ENCODE peak calls at places on chromosomes 5 and 9, in six cellular contexts. A is PC-9; P is transverse colon; B is CD8-positive, alpha-beta memory T cell; Q is HepG2; C is tibial nerve. X is an unnamed sample.
A peak's percentile ranks its signal among the peaks of the same experiment; 100 is the strongest.

GRCh38 chr5:54663876-54664275 is 146.3 kb downstream of the SNX18 start:
- DNase-seq in A (peak; percentile 74), P (peak; percentile 22), B (no peak), Q (no peak), C (peak; percentile 37), X (peak; percentile 33)

GRCh38 chr9:114114364-114114763 is 15.3 kb upstream of the KIF12 start:
- DNase-seq in A (no peak), P (no peak), B (no peak), Q (no peak), C (no peak), X (no peak)

GRCh38 chr9:72337286-72337685 is 27.7 kb downstream of the ZFAND5 start:
- DNase-seq in A (no peak), P (no peak), B (no peak), Q (no peak), C (no peak), X (no peak)

GRCh38 chr5:4058899-4059298 is 463.3 kb downstream of the IRX1 start:
- DNase-seq in A (no peak), P (no peak), B (no peak), Q (no peak), C (no peak), X (no peak)

GRCh38 chr9:132937463-132937901 is 6.9 kb downstream of the TSC1 start:
- DNase-seq in A (peak; percentile 53), P (no peak), B (no peak), Q (no peak), C (no peak), X (peak; percentile 83)

GRCh38 chr5:10056228-10056760 is 193.4 kb downstream of the ATPSCKMT start:
- DNase-seq in A (no peak), P (no peak), B (no peak), Q (no peak), C (no peak), X (no peak)

GRCh38 chr9:17003576-17004240 is 131.1 kb upstream of the CNTLN start:
- DNase-seq in A (no peak), P (no peak), B (no peak), Q (no peak), C (no peak), X (no peak)

GRCh38 chr9:105333811-105334210 is 89.4 kb downstream of the SLC44A1 start:
- DNase-seq in A (no peak), P (no peak), B (no peak), Q (no peak), C (no peak), X (no peak)

GRCh38 chr5:88389248-88390006 is 120.8 kb upstream of the TMEM161B start:
- DNase-seq in A (no peak), P (no peak), B (no peak), Q (no peak), C (no peak), X (no peak)

GRCh38 chr5:1127991-1128785 is 16.3 kb upstream of the SLC12A7 start:
- DNase-seq in A (no peak), P (no peak), B (no peak), Q (no peak), C (no peak), X (no peak)

GRCh38 chr9:93801120-93801519 is 154.0 kb downstream of the BARX1 start:
- DNase-seq in A (no peak), P (no peak), B (no peak), Q (no peak), C (no peak), X (no peak)
- H3K27me3 ChIP-seq in A (peaks cover 10% of the 10 kb centered on the region), P (peaks cover under 1% of the 10 kb centered on the region), B (no peaks in the 10 kb centered on the region), Q (no peaks in the 10 kb centered on the region), C (no peaks in the 10 kb centered on the region), X (no peaks in the 10 kb centered on the region)

GRCh38 chr9:136726631-136727191 is 14.3 kb downstream of the DIPK1B start:
- DNase-seq in A (peak; percentile 64), P (no peak), B (no peak), Q (peak; percentile 67), C (no peak), X (no peak)

GRCh38 chr9:136729926-136730325 is 12.8 kb downstream of the LCN10 start:
- DNase-seq in A (no peak), P (no peak), B (no peak), Q (no peak), C (no peak), X (no peak)

GRCh38 chr9:136728080-136728547 is 14.6 kb downstream of the LCN10 start:
- DNase-seq in A (peak; percentile 47), P (peak; percentile 92), B (peak; percentile 90), Q (peak; percentile 67), C (peak; percentile 81), X (peak; percentile 70)

GRCh38 chr9:136728548-136729123 is 14.1 kb downstream of the LCN10 start:
- DNase-seq in A (no peak), P (peak; percentile 31), B (no peak), Q (no peak), C (no peak), X (peak; percentile 23)

GRCh38 chr9:136729144-136729543 is 13.6 kb downstream of the LCN10 start:
- DNase-seq in A (no peak), P (no peak), B (no peak), Q (no peak), C (no peak), X (no peak)
- H3K4me3 ChIP-seq in A (peak overlapping the region; percentile 99), P (peak overlapping the region; percentile 65), B (peak overlapping the region; percentile 98), Q (peak overlapping the region; percentile 89), C (peak overlapping the region; percentile 95), X (no peak overlapping the region)

DNA sequence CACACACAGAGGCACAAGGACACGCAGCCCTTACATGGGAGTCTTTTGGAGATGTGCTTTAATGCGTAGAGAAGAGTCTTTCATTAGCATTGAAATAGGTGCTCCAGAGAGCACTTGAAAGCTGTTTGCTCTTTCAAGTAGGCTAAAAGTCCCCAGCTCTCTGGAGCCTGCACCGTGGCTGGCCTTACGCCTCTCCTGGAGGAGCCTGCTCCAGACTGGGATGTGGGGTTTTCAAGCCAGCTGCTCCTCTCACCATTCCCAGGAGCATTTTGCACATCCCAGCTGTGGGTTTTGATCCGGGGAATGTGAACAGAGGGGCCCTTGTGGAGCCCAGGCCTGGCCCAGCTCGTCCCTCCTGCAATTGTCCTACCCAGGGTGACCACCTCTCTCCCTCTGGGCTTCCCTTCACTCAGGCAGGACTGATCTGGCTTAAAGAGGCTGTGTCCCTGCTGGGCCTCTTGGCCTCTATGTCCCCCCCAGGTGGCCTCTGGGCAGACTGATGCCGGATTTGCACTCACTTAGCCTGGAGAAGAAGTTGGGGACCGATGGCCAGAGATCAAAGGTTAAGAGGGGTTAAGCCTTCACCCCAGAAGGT is 32.5 kb upstream of the TIFAB start:
- DNase-seq in A (no peak), P (no peak), B (no peak), Q (no peak), C (no peak), X (no peak)
- H3K27me3 ChIP-seq in A (peaks cover 58% of the 10 kb centered on the region), P (peaks cover 48% of the 10 kb centered on the region), B (peaks cover 20% of the 10 kb centered on the region), Q (peaks cover 10% of the 10 kb centered on the region), C (peaks cover 30% of the 10 kb centered on the region), X (no peaks in the 10 kb centered on the region)

GRCh38 chr5:139561655-139562451 is 714 bp downstream of the UBE2D2 start:
- DNase-seq in A (no peak), P (no peak), B (no peak), Q (no peak), C (no peak), X (no peak)

GRCh38 chr5:139565411-139566305 is 4.5 kb downstream of the UBE2D2 start:
- DNase-seq in A (no peak), P (peak; percentile 37), B (peak; percentile 88), Q (no peak), C (no peak), X (no peak)

GRCh38 chr5:139569276-139569955 is 8.3 kb downstream of the UBE2D2 start:
- DNase-seq in A (no peak), P (no peak), B (no peak), Q (no peak), C (no peak), X (no peak)

GRCh38 chr5:139562847-139563246 is 1.7 kb downstream of the UBE2D2 start:
- DNase-seq in A (no peak), P (no peak), B (no peak), Q (no peak), C (no peak), X (no peak)

DNA sequence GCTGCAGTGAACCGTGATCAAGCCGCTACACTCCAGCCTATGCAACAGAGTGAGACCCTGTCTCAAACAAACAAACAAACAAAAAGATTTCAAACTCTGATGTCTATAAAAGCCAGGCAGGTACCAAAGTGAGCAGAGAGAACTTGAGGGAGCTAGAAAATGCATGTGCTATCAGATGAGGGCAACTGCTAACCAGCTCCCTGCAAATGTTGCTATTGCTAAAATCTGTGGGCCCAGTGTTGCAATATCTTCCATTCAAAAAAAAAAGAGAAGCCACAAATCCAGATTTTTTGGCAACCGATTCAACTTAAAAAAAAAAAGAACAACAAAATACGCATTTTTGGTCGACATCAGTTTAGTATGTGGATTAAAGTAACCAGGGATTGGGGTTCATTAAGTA is 5.5 kb downstream of the UBE2D2 start:
- DNase-seq in A (no peak), P (no peak), B (no peak), Q (no peak), C (no peak), X (no peak)
- H3K4me3 ChIP-seq in A (no peak overlapping the region), P (no peak overlapping the region), B (peak overlapping the region; percentile 62), Q (no peak overlapping the region), C (no peak overlapping the region), X (no peak overlapping the region)

X was measured in SJSA1.